ENCODE peak calls at places on chromosomes 16 and 17, in ten cellular contexts. K is endothelial cell; Q is HEK293T; U is HT-29; Y is T-helper 2 cell; P is naive thymus-derived CD4-positive, alpha-beta T cell; H is heart right ventricle; V is astrocyte of the hippocampus; L is left ventricle myocardium inferior; Z is stimulated activated naive B cell treated with anti-CD40 and anti-IgM and Interleukin-4, amounts not matched to agents 10 μg/mL and 1 μg/mL and 100 μg/mL, for 72 hours. O is an unnamed sample.

GRCh38 chr16:88842308-88842756 is 14.4 kb downstream of the GALNS start:
- DNase-seq in K (no peak), Q (no peak), U (no peak), Y (no peak), P (no peak), H (no peak), V (no peak), L (no peak), Z (no peak), O (no peak)

GRCh38 chr17:48814504-48814903 is 2.5 kb downstream of the TTLL6 start:
- DNase-seq in K (peak), Q (peak), U (peak), Y (peak), P (peak), H (no peak), V (peak), L (peak), Z (peak), O (peak)

GRCh38 chr17:77228224-77229215 is 87.8 kb downstream of the SEC14L1 start:
- DNase-seq in K (no peak), Q (no peak), U (no peak), Y (no peak), P (no peak), H (no peak), V (no peak), L (no peak), Z (no peak), O (no peak)

GRCh38 chr16:50499254-50499653 is 48.9 kb upstream of the NKD1 start:
- DNase-seq in K (no peak), Q (no peak), U (no peak), Y (no peak), P (no peak), H (no peak), V (no peak), L (no peak), Z (no peak), O (no peak)

GRCh38 chr16:30184430-30185140 is 1.2 kb downstream of the CORO1A start:
- DNase-seq in K (no peak), Q (peak), U (peak), Y (no peak), P (no peak), H (peak), V (no peak), L (peak), Z (no peak), O (peak)

GRCh38 chr17:63082273-63082861 is 116.3 kb downstream of the TANC2 start:
- DNase-seq in K (no peak), Q (no peak), U (peak), Y (no peak), P (no peak), H (no peak), V (peak), L (no peak), Z (no peak), O (no peak)

GRCh38 chr16:50742521-50743150 is 750 bp downstream of the CYLD start:
- DNase-seq in K (peak), Q (peak), U (no peak), Y (peak), P (peak), H (no peak), V (peak), L (peak), Z (no peak), O (peak)

GRCh38 chr17:77943971-77944370 is 14.5 kb upstream of the TNRC6C start:
- DNase-seq in K (no peak), Q (no peak), U (no peak), Y (no peak), P (no peak), H (no peak), V (no peak), L (no peak), Z (no peak), O (no peak)

GRCh38 chr17:50834786-50835562 is 412 bp upstream of the WFIKKN2 start:
- DNase-seq in K (no peak), Q (no peak), U (no peak), Y (no peak), P (no peak), H (no peak), V (peak), L (no peak), Z (no peak), O (no peak)

GRCh38 chr17:63830904-63831491 is 3.5 kb upstream of the FTSJ3 start:
- DNase-seq in K (no peak), Q (no peak), U (no peak), Y (no peak), P (no peak), H (no peak), V (no peak), L (no peak), Z (no peak), O (no peak)

GRCh38 chr17:49454050-49454449 is 39.4 kb upstream of the PHB1 start:
- DNase-seq in K (no peak), Q (no peak), U (no peak), Y (no peak), P (no peak), H (no peak), V (peak), L (no peak), Z (no peak), O (no peak)

GRCh38 chr16:9092282-9092962 is 978 bp downstream of the HAPSTR1 start:
- DNase-seq in K (peak), Q (peak), U (no peak), Y (peak), P (peak), H (peak), V (peak), L (peak), Z (peak), O (peak)

GRCh38 chr17:823501-823902 is 41.3 kb downstream of the MRM3 start:
- DNase-seq in K (no peak), Q (no peak), U (no peak), Y (no peak), P (no peak), H (no peak), V (no peak), L (no peak), Z (peak), O (peak)

GRCh38 chr16:4987580-4988374 is 29.6 kb downstream of the SEC14L5 start:
- DNase-seq in K (no peak), Q (no peak), U (no peak), Y (no peak), P (no peak), H (no peak), V (no peak), L (no peak), Z (no peak), O (no peak)

GRCh38 chr17:65698381-65699061 is 137.1 kb upstream of the AXIN2 start:
- DNase-seq in K (peak), Q (no peak), U (peak), Y (no peak), P (no peak), H (no peak), V (peak), L (no peak), Z (no peak), O (no peak)

GRCh38 chr17:37358098-37358829 is 17.5 kb upstream of the C17orf78 start:
- DNase-seq in K (peak), Q (peak), U (peak), Y (peak), P (peak), H (peak), V (peak), L (peak), Z (peak), O (peak)

GRCh38 chr16:54462766-54463165 is 176.2 kb upstream of the IRX3 start:
- DNase-seq in K (no peak), Q (no peak), U (no peak), Y (no peak), P (no peak), H (no peak), V (no peak), L (no peak), Z (no peak), O (no peak)

GRCh38 chr17:47188266-47188665 is 829 bp downstream of the CDC27 start:
- DNase-seq in K (no peak), Q (peak), U (peak), Y (no peak), P (peak), H (no peak), V (peak), L (no peak), Z (no peak), O (no peak)

GRCh38 chr17:13671771-13672170 is 70.0 kb upstream of the HS3ST3A1 start:
- DNase-seq in K (no peak), Q (no peak), U (no peak), Y (peak), P (no peak), H (no peak), V (peak), L (no peak), Z (no peak), O (no peak)

GRCh38 chr16:50600582-50601283 is 52.5 kb downstream of the NKD1 start:
- DNase-seq in K (no peak), Q (no peak), U (no peak), Y (no peak), P (no peak), H (no peak), V (no peak), L (no peak), Z (no peak), O (no peak)

GRCh38 chr17:38435795-38436194 is 7.5 kb downstream of the ARHGAP23 start:
- DNase-seq in K (no peak), Q (no peak), U (no peak), Y (no peak), P (no peak), H (no peak), V (no peak), L (no peak), Z (no peak), O (no peak)

GRCh38 chr16:9969580-9969979 is 212.6 kb downstream of the GRIN2A start:
- DNase-seq in K (no peak), Q (no peak), U (no peak), Y (no peak), P (no peak), H (no peak), V (no peak), L (no peak), Z (no peak), O (no peak)

GRCh38 chr16:80176114-80176513 is 364.7 kb upstream of the DYNLRB2 start:
- DNase-seq in K (no peak), Q (no peak), U (no peak), Y (no peak), P (no peak), H (no peak), V (no peak), L (no peak), Z (no peak), O (no peak)

GRCh38 chr17:56973520-56973919 is 4.4 kb upstream of the SCPEP1 start:
- DNase-seq in K (no peak), Q (no peak), U (peak), Y (no peak), P (no peak), H (no peak), V (no peak), L (no peak), Z (no peak), O (no peak)

GRCh38 chr16:83675136-83675535 is 132.6 kb upstream of the HSBP1 start:
- DNase-seq in K (peak), Q (no peak), U (no peak), Y (no peak), P (no peak), H (no peak), V (peak), L (no peak), Z (no peak), O (no peak)

GRCh38 chr17:39591958-39592954 is 15.5 kb downstream of the NEUROD2 start:
- DNase-seq in K (peak), Q (peak), U (peak), Y (no peak), P (no peak), H (no peak), V (peak), L (no peak), Z (no peak), O (peak)

GRCh38 chr17:78442648-78443128 is 64.2 kb downstream of the PGS1 start:
- DNase-seq in K (no peak), Q (no peak), U (no peak), Y (no peak), P (no peak), H (peak), V (no peak), L (peak), Z (no peak), O (no peak)

GRCh38 chr16:22425847-22426246 is 51.4 kb upstream of the CDR2 start:
- DNase-seq in K (no peak), Q (no peak), U (no peak), Y (no peak), P (no peak), H (no peak), V (no peak), L (no peak), Z (no peak), O (no peak)

GRCh38 chr16:69921125-69921524 is 30.0 kb upstream of the CLEC18A start:
- DNase-seq in K (no peak), Q (no peak), U (no peak), Y (no peak), P (no peak), H (no peak), V (peak), L (no peak), Z (no peak), O (no peak)

GRCh38 chr17:30433514-30433913 is 43.7 kb upstream of the GOSR1 start:
- DNase-seq in K (no peak), Q (no peak), U (peak), Y (no peak), P (no peak), H (no peak), V (peak), L (no peak), Z (no peak), O (no peak)

GRCh38 chr16:88192601-88193000 is 190.2 kb upstream of the ZNF469 start:
- DNase-seq in K (no peak), Q (no peak), U (no peak), Y (no peak), P (no peak), H (no peak), V (no peak), L (no peak), Z (no peak), O (no peak)

GRCh38 chr16:67109407-67110135 is at the start of gene PHAF1:
- DNase-seq in K (peak), Q (peak), U (peak), Y (peak), P (peak), H (peak), V (peak), L (peak), Z (peak), O (peak)

GRCh38 chr17:8465381-8466158 is 29.9 kb downstream of the NDEL1 start:
- DNase-seq in K (no peak), Q (no peak), U (no peak), Y (no peak), P (no peak), H (no peak), V (no peak), L (no peak), Z (no peak), O (no peak)

GRCh38 chr17:17757944-17758343 is 76.7 kb downstream of the RAI1 start:
- DNase-seq in K (no peak), Q (no peak), U (no peak), Y (no peak), P (no peak), H (no peak), V (no peak), L (no peak), Z (no peak), O (no peak)